ENCODE peak calls at places on chromosomes 12 and 14, in five cellular contexts. K, G, V, H and Y are unnamed samples.

GRCh38 chr12:57627504-57628279 is 5.3 kb downstream of the B4GALNT1 start:
- DNase-seq in K (no peak), G (no peak), V (no peak), H (no peak), Y (no peak)

GRCh38 chr12:43318002-43318401 is 234.0 kb downstream of the ADAMTS20 start:
- DNase-seq in K (no peak), G (no peak), V (no peak), H (no peak), Y (no peak)

GRCh38 chr12:26791328-26791791 is 41.6 kb downstream of the ITPR2 start:
- DNase-seq in K (peak), G (no peak), V (no peak), H (no peak), Y (peak)

GRCh38 chr14:102034301-102034700 is 52.5 kb downstream of the HSP90AA1 start:
- DNase-seq in K (no peak), G (no peak), V (no peak), H (no peak), Y (no peak)

GRCh38 chr14:89746654-89747053 is 207.9 kb downstream of the EFCAB11 start:
- DNase-seq in K (no peak), G (no peak), V (no peak), H (no peak), Y (no peak)

GRCh38 chr12:126112849-126113248 is 1047.6 kb downstream of the AACS start:
- DNase-seq in K (no peak), G (no peak), V (no peak), H (no peak), Y (no peak)

GRCh38 chr14:77603654-77604270 is 12.7 kb downstream of the SPTLC2 start:
- DNase-seq in K (no peak), G (no peak), V (no peak), H (no peak), Y (peak)

GRCh38 chr12:113347-113746 is 46.8 kb downstream of the IQSEC3 start:
- DNase-seq in K (no peak), G (no peak), V (no peak), H (no peak), Y (no peak)

GRCh38 chr14:101823511-101824120 is 62.1 kb downstream of the PPP2R5C start:
- DNase-seq in K (no peak), G (peak), V (peak), H (no peak), Y (peak)

GRCh38 chr12:110901401-110901800 is 19.0 kb downstream of the MYL2 start:
- DNase-seq in K (no peak), G (no peak), V (no peak), H (no peak), Y (no peak)

GRCh38 chr12:10310926-10311705 is 3.4 kb downstream of the KLRD1 start:
- DNase-seq in K (peak), G (no peak), V (no peak), H (no peak), Y (peak)

GRCh38 chr12:116916714-116917114 is 6.0 kb downstream of the FBXW8 start:
- DNase-seq in K (peak), G (peak), V (no peak), H (no peak), Y (peak)